ENCODE peak calls at places on chromosomes 1 and 21, in ten cellular contexts. S, D, C, L, R, Q, O, M, K and I are unnamed samples.

GRCh38 chr1:118360817-118361216 is 175.8 kb upstream of the SPAG17 start:
- DNase-seq in L (peak; percentile 43), R (no peak), D (peak; percentile 63), M (peak; percentile 42), K (peak; percentile 63), S (no peak), Q (no peak), C (no peak), O (no peak), I (no peak)

GRCh38 chr1:9455487-9456237 is 83.6 kb upstream of the SLC25A33 start:
- DNase-seq in S (peak; percentile 80), C (no peak), Q (peak; percentile 67), M (no peak), R (peak; percentile 56), L (peak; percentile 65), K (peak; percentile 40), O (peak; percentile 44), D (no peak), I (peak; percentile 65)

GRCh38 chr1:119361611-119362010 is 7.0 kb upstream of the HAO2 start:
- DNase-seq in M (no peak), D (no peak), K (peak; percentile 10), L (no peak), R (no peak), Q (no peak), O (no peak), C (no peak), S (no peak), I (no peak)

GRCh38 chr1:55694297-55694696 is 479.1 kb upstream of the USP24 start:
- DNase-seq in L (no peak), Q (no peak), S (no peak), M (no peak), K (no peak), D (no peak), R (no peak), C (no peak), O (no peak), I (no peak)

GRCh38 chr1:214861615-214862014 is 220.9 kb upstream of the KCNK2 start:
- DNase-seq in Q (no peak), K (peak; percentile 35), L (peak; percentile 77), R (no peak), D (no peak), S (no peak), O (peak; percentile 4), M (no peak), C (no peak), I (no peak)

GRCh38 chr1:23369335-23370013 is at the start of gene ZNF436:
- DNase-seq in D (no peak), R (peak; percentile 88), L (peak; percentile 85), C (no peak), M (peak; percentile 22), Q (peak; percentile 53), S (peak; percentile 91), K (peak; percentile 83), O (peak; percentile 75), I (peak; percentile 23)

GRCh38 chr1:181141431-181141910 is 53.0 kb downstream of the IER5 start:
- DNase-seq in D (no peak), L (peak; percentile 78), R (no peak), O (no peak), C (no peak), M (peak; percentile 58), K (peak; percentile 76), Q (no peak), S (no peak), I (no peak)

GRCh38 chr1:85109475-85109874 is 61.2 kb upstream of the MCOLN3 start:
- DNase-seq in Q (peak; percentile 25), S (no peak), M (peak; percentile 20), K (peak; percentile 76), L (peak; percentile 41), O (peak; percentile 6), R (peak; percentile 68), D (peak; percentile 52), C (no peak), I (peak; percentile 22)

GRCh38 chr1:65164633-65165032 is 16.6 kb downstream of the AK4 start:
- DNase-seq in K (peak; percentile 39), R (no peak), D (no peak), S (no peak), M (no peak), L (peak; percentile 46), C (no peak), O (no peak), Q (no peak), I (no peak)

GRCh38 chr1:109253803-109254620 is 4.7 kb downstream of the CELSR2 start:
- DNase-seq in R (no peak), D (no peak), S (peak; percentile 27), K (no peak), M (no peak), C (no peak), L (no peak), Q (no peak), O (no peak), I (no peak)

GRCh38 chr1:37866491-37866890 is 7.1 kb upstream of the MTF1 start:
- DNase-seq in C (no peak), M (no peak), K (no peak), R (no peak), L (no peak), D (no peak), S (no peak), O (no peak), Q (no peak), I (no peak)

GRCh38 chr21:33801424-33802405 is 113.9 kb downstream of the ATP5PO start:
- DNase-seq in D (peak; percentile 42), M (peak; percentile 22), L (peak; percentile 91), O (peak; percentile 40), Q (no peak), S (no peak), R (peak; percentile 87), K (peak; percentile 33), C (no peak), I (no peak)

GRCh38 chr1:78157162-78157561 is 111.4 kb downstream of the GIPC2 start:
- DNase-seq in R (no peak), M (peak; percentile 86), Q (no peak), D (no peak), S (no peak), L (peak; percentile 35), O (no peak), C (no peak), K (peak; percentile 91), I (no peak)

GRCh38 chr1:160539896-160540858 is 17.1 kb upstream of the SLAMF6 start:
- DNase-seq in S (no peak), K (no peak), M (no peak), Q (no peak), D (no peak), O (no peak), C (no peak), R (no peak), L (no peak), I (peak; percentile 49)

GRCh38 chr1:99641558-99641957 is 4.4 kb upstream of the PALMD start:
- DNase-seq in K (no peak), R (no peak), L (no peak), Q (no peak), M (no peak), O (no peak), D (no peak), C (no peak), S (no peak), I (no peak)

GRCh38 chr1:153985341-153985912 is 712 bp downstream of the RAB13 start:
- DNase-seq in K (peak; percentile 70), O (no peak), Q (no peak), M (peak; percentile 60), S (no peak), C (no peak), L (peak; percentile 79), R (no peak), D (no peak), I (no peak)

GRCh38 chr1:87872189-87872588 is 543.5 kb downstream of the LMO4 start:
- DNase-seq in O (no peak), C (no peak), L (no peak), Q (no peak), K (no peak), R (no peak), D (no peak), S (no peak), M (no peak), I (no peak)

GRCh38 chr1:53470155-53470554 is 11.0 kb downstream of the DMRTB1 start:
- DNase-seq in O (peak; percentile 54), K (peak; percentile 72), L (peak; percentile 54), R (peak; percentile 29), S (peak; percentile 86), M (no peak), C (no peak), Q (no peak), D (no peak), I (no peak)

GRCh38 chr1:21280011-21280471 is 10.2 kb downstream of the ECE1 start:
- DNase-seq in Q (no peak), L (no peak), M (no peak), K (peak; percentile 16), D (no peak), R (no peak), S (peak; percentile 85), O (no peak), C (no peak), I (no peak)

GRCh38 chr1:89525169-89525855 is 683 bp downstream of the LRRC8B start:
- DNase-seq in R (peak; percentile 14), C (no peak), M (no peak), O (peak; percentile 31), Q (peak; percentile 25), S (peak; percentile 80), K (no peak), D (no peak), L (no peak), I (no peak)

GRCh38 chr21:45551316-45551715 is 9.1 kb upstream of the SLC19A1 start:
- DNase-seq in C (no peak), D (peak; percentile 73), K (peak; percentile 59), S (peak; percentile 56), M (peak; percentile 49), O (no peak), L (peak; percentile 86), Q (no peak), R (no peak), I (no peak)

GRCh38 chr1:41282679-41283317 is 40.7 kb upstream of the SCMH1 start:
- DNase-seq in Q (peak; percentile 7), D (no peak), C (no peak), K (no peak), L (no peak), M (no peak), S (no peak), O (peak; percentile 42), R (no peak), I (no peak)

GRCh38 chr21:37878946-37879660 is 37.2 kb downstream of the KCNJ6 start:
- DNase-seq in C (no peak), M (peak; percentile 81), Q (no peak), R (no peak), O (peak; percentile 69), K (peak; percentile 50), D (no peak), S (no peak), L (peak; percentile 92), I (no peak)